ENCODE peak calls at places on chromosomes 2 and 18, in five cellular contexts. P is A549, Q is GM12878, A is K562, J is HepG2. F is an unnamed sample.
A peak's percentile ranks its signal among the peaks of the same experiment; 100 is the strongest.

GRCh38 chr2:135948642-135949355 is 36.6 kb downstream of the DARS1 start:
- DNase-seq in P (peak; percentile 69), Q (no peak), A (peak; percentile 13), J (no peak), F (no peak)

GRCh38 chr2:72895759-72896281 is 8.6 kb downstream of the SPR start:
- DNase-seq in P (no peak), Q (no peak), A (no peak), J (no peak), F (no peak)

GRCh38 chr18:48743046-48743445 is 204.2 kb downstream of the CTIF start:
- DNase-seq in P (no peak), Q (no peak), A (no peak), J (no peak), F (no peak)

GRCh38 chr2:120874401-120874821 is 138.7 kb downstream of the GLI2 start:
- DNase-seq in P (no peak), Q (no peak), A (no peak), J (no peak), F (no peak)

GRCh38 chr2:29611850-29612249 is 309.5 kb downstream of the ALK start:
- DNase-seq in P (no peak), Q (no peak), A (no peak), J (no peak), F (no peak)

GRCh38 chr18:65760457-65760856 is 9.6 kb downstream of the CDH7 start:
- DNase-seq in P (no peak), Q (no peak), A (no peak), J (no peak), F (no peak)

GRCh38 chr2:95799490-95799889 is 192.1 kb downstream of the ANKRD36C start:
- DNase-seq in P (no peak), Q (no peak), A (no peak), J (no peak), F (no peak)

GRCh38 chr2:125224830-125225229 is 1199.7 kb downstream of the CNTNAP5 start:
- DNase-seq in P (peak; percentile 4), Q (no peak), A (no peak), J (no peak), F (peak; percentile 33)

GRCh38 chr2:49755777-49756176 is 601.5 kb upstream of the FSHR start:
- DNase-seq in P (no peak), Q (no peak), A (no peak), J (no peak), F (no peak)

GRCh38 chr18:26335139-26335933 is 109.1 kb downstream of the TAF4B start:
- DNase-seq in P (no peak), Q (no peak), A (no peak), J (no peak), F (no peak)

GRCh38 chr18:55861266-55861665 is 273.3 kb upstream of the TCF4 start:
- DNase-seq in P (peak; percentile 33), Q (no peak), A (peak; percentile 22), J (no peak), F (peak; percentile 52)

GRCh38 chr2:237600205-237600846 is 9.8 kb upstream of the RAB17 start:
- DNase-seq in P (no peak), Q (no peak), A (no peak), J (peak; percentile 55), F (no peak)

GRCh38 chr2:112181571-112182290 is 43.5 kb downstream of the FBLN7 start:
- DNase-seq in P (no peak), Q (no peak), A (no peak), J (no peak), F (peak; percentile 77)

GRCh38 chr2:147449323-147450080 is 395.3 kb upstream of the ACVR2A start:
- DNase-seq in P (no peak), Q (no peak), A (no peak), J (no peak), F (peak; percentile 86)

GRCh38 chr2:105375001-105375561 is 23.8 kb downstream of the FHL2 start:
- DNase-seq in P (no peak), Q (no peak), A (no peak), J (no peak), F (no peak)

DNA sequence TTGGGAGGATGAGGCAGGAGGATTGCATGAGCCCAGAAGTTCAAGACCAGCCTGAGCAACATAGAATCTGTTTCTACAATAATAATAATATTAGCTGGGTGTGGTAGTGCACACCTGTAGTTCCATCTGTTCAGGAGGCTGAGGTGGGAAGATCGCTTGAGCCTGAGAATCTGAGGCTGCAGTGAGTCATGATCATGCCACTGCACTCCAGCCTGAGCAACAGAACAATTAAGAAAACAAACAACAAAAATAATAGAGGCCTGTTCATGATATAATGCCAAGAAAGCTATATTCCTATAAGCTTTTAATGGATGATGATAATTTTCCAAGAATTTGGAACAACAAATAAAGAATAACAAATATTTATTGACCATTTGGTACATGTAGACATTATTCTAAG is 6.9 kb upstream of the CCBE1 start:
- DNase-seq in P (no peak), Q (no peak), A (no peak), J (no peak), F (no peak)
- TF ChIP-seq JUNB in P (no peak), Q (no peak), A (no peak), J (no peak), F (no peak)

DNA sequence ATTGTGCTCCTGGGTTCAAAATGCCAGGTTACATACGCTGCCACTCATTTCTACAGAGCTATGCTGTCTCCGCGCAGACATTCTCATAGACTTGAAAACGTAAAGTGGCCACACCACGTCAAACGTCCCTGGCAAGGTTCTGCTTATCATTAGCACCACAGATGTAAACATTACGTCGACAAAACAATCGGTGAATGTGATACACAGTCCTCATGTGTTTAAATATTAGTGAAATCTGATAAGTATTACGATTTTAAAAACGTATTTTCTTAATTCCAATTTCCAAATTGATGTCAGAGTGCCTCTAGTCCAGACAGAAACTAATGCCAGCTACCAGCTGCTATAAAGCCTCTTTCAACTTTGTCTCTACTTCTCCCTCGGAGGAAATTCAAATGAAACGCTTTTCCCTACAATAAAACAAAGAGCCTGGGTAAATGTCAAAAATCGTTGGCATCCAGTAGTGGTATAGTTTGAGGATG is 1.1 kb downstream of the STK17B start:
- DNase-seq in P (peak; percentile 51), Q (no peak), A (peak; percentile 73), J (peak; percentile 28), F (peak; percentile 20)
- TF ChIP-seq JUNB in P (no peak), Q (no peak), A (no peak), J (no peak), F (no peak)

DNA sequence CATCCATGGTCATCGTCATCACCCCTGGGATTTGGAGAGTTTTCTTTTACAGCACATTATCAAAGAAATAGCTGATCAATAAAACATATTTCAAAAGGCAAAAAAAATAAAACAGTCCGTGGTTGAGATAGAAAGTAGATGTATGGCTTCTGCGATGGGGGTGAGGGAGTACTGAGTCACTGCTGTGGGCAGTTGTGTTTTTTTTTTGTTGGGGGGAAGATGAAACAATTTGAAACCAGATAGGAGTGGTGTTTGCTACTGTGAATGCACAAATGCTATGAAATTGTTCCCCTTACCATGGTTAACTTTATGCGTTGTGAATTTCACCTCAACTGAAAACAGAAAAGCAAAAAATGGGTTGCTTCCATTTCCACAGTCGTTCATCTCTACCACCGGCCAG is 11.9 kb upstream of the SALL3 start:
- DNase-seq in P (no peak), Q (no peak), A (no peak), J (no peak), F (no peak)
- TF ChIP-seq JUNB in P (no peak), Q (no peak), A (no peak), J (no peak), F (no peak)

DNA sequence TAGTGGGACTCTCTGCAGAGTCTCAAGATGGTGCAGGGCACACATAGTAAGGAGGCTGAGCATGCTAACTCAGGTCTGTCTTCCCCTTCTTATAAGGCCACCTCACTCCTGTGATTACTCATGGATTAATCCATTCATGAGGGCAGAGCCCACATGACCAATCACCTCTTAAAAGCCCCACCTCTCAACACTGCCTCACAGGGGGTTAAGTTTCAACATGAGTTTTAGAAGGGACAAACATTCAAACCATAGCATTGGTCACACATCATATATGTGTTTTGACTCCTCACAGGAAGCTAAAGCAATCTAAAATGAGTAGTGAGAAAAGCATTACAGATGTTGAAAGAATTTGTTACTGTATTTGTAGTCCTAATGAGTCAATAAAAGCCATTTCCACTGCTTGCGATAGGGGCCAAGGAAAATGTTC is 57.5 kb downstream of the DTNA start:
- DNase-seq in P (no peak), Q (no peak), A (no peak), J (no peak), F (no peak)
- TF ChIP-seq JUNB in P (no peak), Q (no peak), A (no peak), J (no peak), F (no peak)

GRCh38 chr2:232276739-232277313 is 101.7 kb upstream of the ALPP start:
- DNase-seq in P (no peak), Q (no peak), A (no peak), J (no peak), F (peak; percentile 55)
- TF ChIP-seq JUNB in P (no peak), Q (no peak), A (no peak), J (no peak), F (no peak)

GRCh38 chr2:133633851-133634250 is 65.6 kb upstream of the NCKAP5 start:
- DNase-seq in P (no peak), Q (no peak), A (no peak), J (no peak), F (no peak)
- TF ChIP-seq JUNB in P (no peak), Q (no peak), A (no peak), J (no peak), F (no peak)

GRCh38 chr2:240437861-240438809 is 2.7 kb downstream of the GPC1 start:
- DNase-seq in P (peak; percentile 75), Q (no peak), A (peak; percentile 70), J (peak; percentile 51), F (peak; percentile 74)
- TF ChIP-seq JUNB in P (no peak), Q (no peak), A (no peak), J (no peak), F (no peak)

DNA sequence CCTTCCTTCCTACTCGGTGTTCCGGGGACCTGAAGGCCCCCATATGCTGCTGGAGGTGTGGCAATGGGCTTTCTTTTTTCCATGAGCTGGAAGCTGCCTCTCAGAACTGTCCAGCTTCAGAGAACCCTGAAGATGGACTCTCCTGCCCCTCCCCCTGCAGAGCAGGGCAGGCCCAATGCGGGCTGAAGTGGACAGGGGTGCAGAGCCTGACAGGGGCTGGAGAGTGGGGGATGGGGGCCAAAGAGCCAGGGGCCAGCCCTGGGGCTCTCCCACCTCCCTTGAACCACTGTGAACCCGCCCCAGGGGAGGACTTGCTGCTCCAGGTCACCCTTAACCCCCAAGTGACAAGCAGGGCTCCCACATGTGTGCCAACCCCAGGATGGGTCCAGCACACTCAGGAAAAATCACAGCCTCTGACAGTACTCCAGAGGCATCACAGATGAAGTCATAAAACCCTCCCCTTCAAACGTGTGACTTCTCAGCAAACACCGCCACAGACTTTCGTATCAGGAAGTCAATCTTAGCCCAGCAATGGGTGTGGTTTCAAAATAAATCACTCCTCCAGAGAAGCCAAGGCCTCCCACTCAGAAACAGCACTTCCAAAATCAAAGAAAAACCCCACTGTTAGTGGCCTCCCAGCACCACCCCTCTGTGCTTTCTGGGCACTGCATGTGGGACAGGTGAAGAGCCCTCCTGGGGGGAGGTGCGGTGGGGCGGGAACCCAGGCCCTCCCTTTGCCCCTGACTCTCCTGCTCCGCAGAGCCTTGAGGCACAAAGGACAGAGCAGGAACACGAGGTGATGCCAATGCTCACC is 135.8 kb downstream of the HDAC4 start:
- DNase-seq in P (peak; percentile 70), Q (no peak), A (peak; percentile 54), J (no peak), F (no peak)
- TF ChIP-seq JUNB in P (no peak), Q (no peak), A (no peak), J (no peak), F (no peak)

DNA sequence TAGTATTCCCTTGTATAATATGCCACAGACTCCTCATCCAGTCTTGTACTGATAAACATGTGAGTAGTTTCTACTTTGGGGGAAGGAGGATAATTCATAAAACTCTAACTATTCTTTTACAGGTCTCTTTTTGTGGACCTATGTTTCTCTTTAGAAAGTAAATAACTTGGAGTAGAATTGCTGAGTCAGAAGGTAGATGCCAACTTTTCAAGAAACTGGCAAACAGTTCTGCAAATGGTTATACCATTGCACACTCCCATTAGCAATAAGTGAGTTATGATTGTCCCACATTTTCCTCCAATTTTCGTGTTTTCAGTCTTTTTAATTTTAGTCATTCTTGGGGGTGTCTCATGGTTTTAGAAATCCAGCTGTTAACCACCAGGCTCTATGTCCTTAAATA is 477.2 kb upstream of the LRRTM4 start:
- DNase-seq in P (no peak), Q (no peak), A (no peak), J (no peak), F (no peak)
- TF ChIP-seq JUNB in P (no peak), Q (no peak), A (no peak), J (no peak), F (no peak)